ENCODE peak calls at places on chromosomes 4 and X, in ten cellular contexts. Q, B, R, O, L, Z, X, P, W and M are unnamed samples. For H3K36me3, the result is how much of the 10 kb centered on the place peaks cover.

GRCh38 chr4:16659120-16659519 is 239.3 kb downstream of the LDB2 start:
- DNase-seq in Q (no peak), B (peak), R (no peak), O (no peak), L (no peak), Z (no peak), X (no peak), P (no peak), W (no peak), M (no peak)

GRCh38 chr4:87896020-87896621 is 63.4 kb downstream of the MEPE start:
- DNase-seq in Q (no peak), B (no peak), R (peak), O (no peak), L (no peak), Z (no peak), X (peak), P (no peak), W (peak), M (peak)

GRCh38 chrX:39948564-39948963 is 149.2 kb downstream of the BCOR start:
- DNase-seq in Q (no peak), B (no peak), R (peak), O (no peak), L (no peak), Z (no peak), X (no peak), P (no peak), W (no peak), M (no peak)

GRCh38 chr4:153704522-153704921 is 20.4 kb downstream of the TLR2 start:
- DNase-seq in Q (no peak), B (no peak), R (no peak), O (no peak), L (no peak), Z (no peak), X (no peak), P (no peak), W (no peak), M (no peak)

GRCh38 chrX:17441965-17442364 is 67.0 kb downstream of the NHS start:
- DNase-seq in Q (no peak), B (no peak), R (no peak), O (no peak), L (no peak), Z (no peak), X (no peak), P (no peak), W (peak), M (peak)

GRCh38 chrX:38854305-38854704 is 53.0 kb downstream of the MID1IP1 start:
- DNase-seq in Q (no peak), B (no peak), R (no peak), O (no peak), L (no peak), Z (no peak), X (no peak), P (no peak), W (no peak), M (no peak)

GRCh38 chr4:119666653-119667091 is 38.1 kb upstream of the PDE5A start:
- DNase-seq in Q (no peak), B (no peak), R (no peak), O (no peak), L (no peak), Z (no peak), X (no peak), P (no peak), W (peak), M (no peak)

GRCh38 chrX:40871385-40872082 is 136.2 kb upstream of the MED14 start:
- DNase-seq in Q (no peak), B (no peak), R (no peak), O (no peak), L (no peak), Z (no peak), X (no peak), P (no peak), W (peak), M (no peak)

GRCh38 chr4:80213117-80213815 is 16.0 kb downstream of the PRDM8 start:
- DNase-seq in Q (no peak), B (no peak), R (no peak), O (no peak), L (no peak), Z (peak), X (no peak), P (no peak), W (peak), M (no peak)

GRCh38 chr4:156999175-156999517 is 27.5 kb upstream of the PDGFC start:
- DNase-seq in Q (peak), B (peak), R (no peak), O (no peak), L (no peak), Z (no peak), X (no peak), P (no peak), W (peak), M (peak)

GRCh38 chr4:94451051-94451404 is 714 bp upstream of the PDLIM5 start:
- DNase-seq in Q (no peak), B (no peak), R (no peak), O (no peak), L (no peak), Z (no peak), X (no peak), P (no peak), W (no peak), M (no peak)

GRCh38 chr4:66097271-66097670 is 427.0 kb upstream of the EPHA5 start:
- DNase-seq in Q (no peak), B (peak), R (no peak), O (no peak), L (no peak), Z (no peak), X (no peak), P (no peak), W (no peak), M (no peak)

GRCh38 chr4:129362685-129363274 is 266.8 kb downstream of the C4orf33 start:
- DNase-seq in Q (peak), B (peak), R (peak), O (peak), L (peak), Z (no peak), X (peak), P (no peak), W (peak), M (peak)

GRCh38 chrX:101385795-101386541 is at the start of gene BTK:
- DNase-seq in Q (no peak), B (no peak), R (no peak), O (no peak), L (no peak), Z (no peak), X (no peak), P (no peak), W (no peak), M (no peak)

GRCh38 chr4:1855334-1856070 is 454 bp downstream of the LETM1 start:
- DNase-seq in Q (peak), B (peak), R (peak), O (peak), L (peak), Z (no peak), X (peak), P (no peak), W (no peak), M (peak)

GRCh38 chr4:95027906-95028618 is 270.3 kb downstream of the BMPR1B start:
- DNase-seq in Q (no peak), B (no peak), R (no peak), O (no peak), L (no peak), Z (no peak), X (no peak), P (no peak), W (no peak), M (no peak)

GRCh38 chr4:2256156-2256731 is 5.7 kb downstream of the MXD4 start:
- DNase-seq in Q (peak), B (no peak), R (peak), O (peak), L (peak), Z (peak), X (peak), P (peak), W (no peak), M (no peak)

GRCh38 chr4:121819216-121819980 is 4.3 kb downstream of the CCNA2 start:
- DNase-seq in Q (no peak), B (no peak), R (no peak), O (no peak), L (no peak), Z (no peak), X (no peak), P (no peak), W (no peak), M (no peak)
- H3K36me3 ChIP-seq in Q (under half), B (under half), R (half or more), O (under half), L (under half), Z (under half), X (half or more), P (under half), W (under half), M (half or more)

GRCh38 chr4:169649545-169650226 is 29.3 kb downstream of the CLCN3 start:
- DNase-seq in Q (peak), B (no peak), R (no peak), O (no peak), L (no peak), Z (no peak), X (peak), P (no peak), W (no peak), M (no peak)

GRCh38 chr4:169652535-169652934 is 32.2 kb downstream of the CLCN3 start:
- DNase-seq in Q (no peak), B (no peak), R (no peak), O (no peak), L (no peak), Z (no peak), X (no peak), P (no peak), W (no peak), M (no peak)

GRCh38 chr4:169645627-169646026 is 25.2 kb downstream of the CLCN3 start:
- DNase-seq in Q (no peak), B (no peak), R (no peak), O (no peak), L (no peak), Z (no peak), X (no peak), P (no peak), W (no peak), M (no peak)

GRCh38 chr4:169655401-169655800 is 35.0 kb downstream of the CLCN3 start:
- DNase-seq in Q (no peak), B (no peak), R (no peak), O (no peak), L (no peak), Z (no peak), X (no peak), P (no peak), W (no peak), M (no peak)

GRCh38 chr4:169650227-169650936 is 30.0 kb downstream of the CLCN3 start:
- DNase-seq in Q (no peak), B (no peak), R (no peak), O (no peak), L (no peak), Z (no peak), X (no peak), P (no peak), W (no peak), M (no peak)
- H3K27ac ChIP-seq in Q (peak), B (peak), R (no peak), O (peak), L (no peak), Z (no peak), X (peak), P (no peak), W (no peak), M (no peak)

GRCh38 chr4:61375316-61375715 is 175.2 kb downstream of the ADGRL3 start:
- DNase-seq in Q (no peak), B (no peak), R (no peak), O (no peak), L (no peak), Z (no peak), X (no peak), P (no peak), W (no peak), M (no peak)

GRCh38 chr4:61385302-61385701 is 185.2 kb downstream of the ADGRL3 start:
- DNase-seq in Q (no peak), B (no peak), R (no peak), O (no peak), L (no peak), Z (no peak), X (no peak), P (no peak), W (no peak), M (no peak)

GRCh38 chr4:61376301-61376700 is 176.2 kb downstream of the ADGRL3 start:
- DNase-seq in Q (no peak), B (no peak), R (no peak), O (no peak), L (no peak), Z (no peak), X (peak), P (no peak), W (no peak), M (no peak)

GRCh38 chr4:61379406-61379805 is 179.3 kb downstream of the ADGRL3 start:
- DNase-seq in Q (no peak), B (no peak), R (no peak), O (no peak), L (no peak), Z (no peak), X (no peak), P (no peak), W (no peak), M (no peak)

GRCh38 chr4:61380865-61381264 is 180.7 kb downstream of the ADGRL3 start:
- DNase-seq in Q (no peak), B (no peak), R (no peak), O (no peak), L (no peak), Z (no peak), X (no peak), P (no peak), W (no peak), M (no peak)
- H3K36me3 ChIP-seq in Q (under half), B (under half), R (under half), O (under half), L (under half), Z (under half), X (under half), P (under half), W (under half), M (under half)

DNA sequence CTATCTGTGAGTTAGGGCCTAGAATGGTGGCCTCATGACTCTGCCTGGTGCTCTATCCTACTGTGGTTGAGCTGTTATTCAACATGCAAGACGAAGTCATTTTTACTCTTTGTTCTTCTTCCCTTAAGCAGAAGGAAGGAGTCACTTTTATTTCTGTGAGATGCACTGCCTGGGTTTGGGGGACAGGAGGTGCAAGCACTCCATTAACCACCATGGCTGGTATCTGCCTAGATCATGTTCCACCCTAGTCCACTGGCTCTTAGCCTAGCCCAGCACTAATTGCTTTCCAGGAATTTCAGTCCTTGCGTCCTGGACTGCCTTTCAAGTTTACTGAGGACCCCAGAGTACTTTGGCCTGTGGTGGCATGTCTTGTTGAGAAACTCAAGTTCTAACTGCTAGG is 1182.7 kb downstream of the FSTL5 start:
- DNase-seq in Q (no peak), B (no peak), R (no peak), O (no peak), L (no peak), Z (no peak), X (no peak), P (no peak), W (no peak), M (no peak)
- H3K27ac ChIP-seq in Q (no peak), B (no peak), R (no peak), O (no peak), L (no peak), Z (no peak), X (no peak), P (no peak), W (no peak), M (no peak)

GRCh38 chrX:350534-351321 is 32.1 kb upstream of the GTPBP6 start:
- DNase-seq in Q (no peak), B (no peak), R (no peak), O (no peak), L (no peak), Z (peak), X (peak), P (peak), W (no peak), M (no peak)
- H3K36me3 ChIP-seq in Q (under half), B (under half), R (half or more), O (under half), L (under half), Z (under half), X (under half), P (under half), W (under half), M (under half)